ENCODE peak calls at places on chromosome 12, in six cellular contexts. One of them, this sample, is unnamed.

GRCh38 chr12:87801860-87802720 is 227.1 kb downstream of the C12orf50 start:
- DNase-seq in A549: peak; percentile 57
- DNase-seq in GM12878: no peak
- DNase-seq in HepG2: no peak
- DNase-seq in NB4: no peak
- DNase-seq in K562: no peak
- DNase-seq in this sample: peak; percentile 76

GRCh38 chr12:12443482-12443881 is 86.6 kb downstream of the BORCS5 start:
- DNase-seq in A549: no peak
- DNase-seq in GM12878: no peak
- DNase-seq in HepG2: no peak
- DNase-seq in NB4: no peak
- DNase-seq in K562: no peak
- DNase-seq in this sample: peak; percentile 85

GRCh38 chr12:70719084-70719483 is 81.9 kb upstream of the PTPRB start:
- DNase-seq in A549: no peak
- DNase-seq in GM12878: no peak
- DNase-seq in HepG2: no peak
- DNase-seq in NB4: no peak
- DNase-seq in K562: no peak
- DNase-seq in this sample: peak; percentile 78

GRCh38 chr12:89695100-89695499 is 13.5 kb downstream of the ATP2B1 start:
- DNase-seq in A549: no peak
- DNase-seq in GM12878: no peak
- DNase-seq in HepG2: no peak
- DNase-seq in NB4: no peak
- DNase-seq in K562: no peak
- DNase-seq in this sample: peak; percentile 38

GRCh38 chr12:31773223-31773750 is 44.5 kb upstream of the AMN1 start:
- DNase-seq in A549: peak; percentile 64
- DNase-seq in GM12878: no peak
- DNase-seq in HepG2: peak; percentile 88
- DNase-seq in NB4: no peak
- DNase-seq in K562: no peak
- DNase-seq in this sample: no peak

GRCh38 chr12:38689704-38690103 is 215.7 kb downstream of the CPNE8 start:
- DNase-seq in A549: no peak
- DNase-seq in GM12878: no peak
- DNase-seq in HepG2: no peak
- DNase-seq in NB4: no peak
- DNase-seq in K562: no peak
- DNase-seq in this sample: no peak

GRCh38 chr12:113194971-113195391 is 9.5 kb downstream of the RITA1 start:
- DNase-seq in A549: no peak
- DNase-seq in GM12878: no peak
- DNase-seq in HepG2: no peak
- DNase-seq in NB4: no peak
- DNase-seq in K562: peak; percentile 16
- DNase-seq in this sample: no peak

GRCh38 chr12:31896514-31897039 is 62.6 kb upstream of the RESF1 start:
- DNase-seq in A549: no peak
- DNase-seq in GM12878: peak; percentile 99
- DNase-seq in HepG2: no peak
- DNase-seq in NB4: peak; percentile 96
- DNase-seq in K562: peak; percentile 42
- DNase-seq in this sample: peak; percentile 91

GRCh38 chr12:65779091-65779642 is 45.1 kb upstream of the HMGA2 start:
- DNase-seq in A549: peak; percentile 63
- DNase-seq in GM12878: no peak
- DNase-seq in HepG2: no peak
- DNase-seq in NB4: no peak
- DNase-seq in K562: no peak
- DNase-seq in this sample: peak; percentile 51

GRCh38 chr12:570237-570925 is 92.9 kb downstream of the NINJ2 start:
- DNase-seq in A549: peak; percentile 93
- DNase-seq in GM12878: no peak
- DNase-seq in HepG2: peak; percentile 77
- DNase-seq in NB4: no peak
- DNase-seq in K562: peak; percentile 73
- DNase-seq in this sample: peak; percentile 72

GRCh38 chr12:131065279-131065678 is 111.6 kb downstream of the ADGRD1 start:
- DNase-seq in A549: no peak
- DNase-seq in GM12878: no peak
- DNase-seq in HepG2: no peak
- DNase-seq in NB4: no peak
- DNase-seq in K562: no peak
- DNase-seq in this sample: no peak

GRCh38 chr12:53076461-53076860 is 2.7 kb downstream of the SPRYD3 start:
- DNase-seq in A549: no peak
- DNase-seq in GM12878: no peak
- DNase-seq in HepG2: no peak
- DNase-seq in NB4: no peak
- DNase-seq in K562: no peak
- DNase-seq in this sample: no peak

GRCh38 chr12:122841544-122842321 is 6.5 kb downstream of the HIP1R start:
- DNase-seq in A549: no peak
- DNase-seq in GM12878: no peak
- DNase-seq in HepG2: peak; percentile 66
- DNase-seq in NB4: no peak
- DNase-seq in K562: no peak
- DNase-seq in this sample: no peak

GRCh38 chr12:129615001-129615400 is 288.8 kb downstream of the TMEM132D start:
- DNase-seq in A549: no peak
- DNase-seq in GM12878: no peak
- DNase-seq in HepG2: no peak
- DNase-seq in NB4: no peak
- DNase-seq in K562: no peak
- DNase-seq in this sample: no peak

GRCh38 chr12:20415013-20415412 is 46.7 kb downstream of the PDE3A start:
- DNase-seq in A549: no peak
- DNase-seq in GM12878: no peak
- DNase-seq in HepG2: no peak
- DNase-seq in NB4: no peak
- DNase-seq in K562: no peak
- DNase-seq in this sample: peak; percentile 92

GRCh38 chr12:113463746-113464743 is 7.6 kb downstream of the LHX5 start:
- DNase-seq in A549: peak; percentile 51
- DNase-seq in GM12878: no peak
- DNase-seq in HepG2: no peak
- DNase-seq in NB4: no peak
- DNase-seq in K562: no peak
- DNase-seq in this sample: no peak

GRCh38 chr12:42119085-42119633 is 25.5 kb downstream of the GXYLT1 start:
- DNase-seq in A549: no peak
- DNase-seq in GM12878: no peak
- DNase-seq in HepG2: no peak
- DNase-seq in NB4: no peak
- DNase-seq in K562: no peak
- DNase-seq in this sample: peak; percentile 44

GRCh38 chr12:5785601-5786000 is 159.5 kb downstream of the ANO2 start:
- DNase-seq in A549: no peak
- DNase-seq in GM12878: no peak
- DNase-seq in HepG2: no peak
- DNase-seq in NB4: no peak
- DNase-seq in K562: no peak
- DNase-seq in this sample: no peak

GRCh38 chr12:124523071-124523470 is 44.3 kb downstream of the NCOR2 start:
- DNase-seq in A549: no peak
- DNase-seq in GM12878: no peak
- DNase-seq in HepG2: no peak
- DNase-seq in NB4: no peak
- DNase-seq in K562: no peak
- DNase-seq in this sample: peak; percentile 36

GRCh38 chr12:116339062-116339461 is 61.6 kb upstream of the MED13L start:
- DNase-seq in A549: no peak
- DNase-seq in GM12878: no peak
- DNase-seq in HepG2: no peak
- DNase-seq in NB4: peak; percentile 47
- DNase-seq in K562: no peak
- DNase-seq in this sample: no peak

GRCh38 chr12:98516184-98516873 is 939 bp downstream of the TMPO start:
- DNase-seq in A549: peak; percentile 95
- DNase-seq in GM12878: peak; percentile 79
- DNase-seq in HepG2: peak; percentile 88
- DNase-seq in NB4: peak; percentile 99
- DNase-seq in K562: no peak
- DNase-seq in this sample: peak; percentile 78

GRCh38 chr12:13839937-13840336 is 141.5 kb downstream of the GRIN2B start:
- DNase-seq in A549: no peak
- DNase-seq in GM12878: no peak
- DNase-seq in HepG2: no peak
- DNase-seq in NB4: no peak
- DNase-seq in K562: no peak
- DNase-seq in this sample: no peak

GRCh38 chr12:101828463-101829196 is 2.1 kb downstream of the GNPTAB start:
- DNase-seq in A549: no peak
- DNase-seq in GM12878: no peak
- DNase-seq in HepG2: no peak
- DNase-seq in NB4: no peak
- DNase-seq in K562: no peak
- DNase-seq in this sample: no peak

GRCh38 chr12:116324684-116325664 is 47.5 kb upstream of the MED13L start:
- DNase-seq in A549: no peak
- DNase-seq in GM12878: no peak
- DNase-seq in HepG2: no peak
- DNase-seq in NB4: peak; percentile 79
- DNase-seq in K562: no peak
- DNase-seq in this sample: no peak

GRCh38 chr12:7972734-7973488 is 36.9 kb upstream of the SLC2A3 start:
- DNase-seq in A549: no peak
- DNase-seq in GM12878: no peak
- DNase-seq in HepG2: no peak
- DNase-seq in NB4: no peak
- DNase-seq in K562: no peak
- DNase-seq in this sample: no peak

GRCh38 chr12:41907036-41907435 is 237.6 kb downstream of the GXYLT1 start:
- DNase-seq in A549: no peak
- DNase-seq in GM12878: no peak
- DNase-seq in HepG2: no peak
- DNase-seq in NB4: no peak
- DNase-seq in K562: no peak
- DNase-seq in this sample: no peak

GRCh38 chr12:116614194-116614885 is 55.2 kb downstream of the MAP1LC3B2 start:
- DNase-seq in A549: no peak
- DNase-seq in GM12878: no peak
- DNase-seq in HepG2: no peak
- DNase-seq in NB4: no peak
- DNase-seq in K562: no peak
- DNase-seq in this sample: no peak

DNA sequence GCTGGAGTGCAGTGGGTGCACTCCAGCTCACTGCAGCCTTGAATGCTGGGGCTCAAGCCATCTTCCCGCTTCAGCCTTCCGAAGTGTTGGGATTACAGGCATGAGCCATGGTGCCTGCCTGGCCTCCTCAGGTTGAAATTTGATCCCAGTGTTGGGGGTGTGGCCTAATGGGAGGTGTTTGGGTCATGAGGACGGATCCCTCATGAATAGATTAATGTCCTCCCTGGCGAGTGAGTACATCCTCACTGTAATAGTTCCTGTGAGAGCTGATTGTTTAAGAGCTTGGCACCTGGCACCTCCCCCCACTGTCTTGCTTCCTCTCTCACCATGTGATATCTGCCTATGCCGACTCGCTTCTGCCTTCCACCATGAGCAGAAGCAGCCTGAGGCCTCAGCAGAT is 84.7 kb downstream of the TSPAN9 start:
- DNase-seq in A549: no peak
- DNase-seq in GM12878: no peak
- DNase-seq in HepG2: peak; percentile 15
- DNase-seq in NB4: no peak
- DNase-seq in K562: no peak
- DNase-seq in this sample: no peak
- TF ChIP-seq MYC in A549: no peak
- TF ChIP-seq MYC in GM12878: no peak
- TF ChIP-seq MYC in HepG2: no peak
- TF ChIP-seq MYC in NB4: no peak
- TF ChIP-seq MYC in K562: no peak
- TF ChIP-seq MYC in this sample: no peak

GRCh38 chr12:105076098-105076497 is 8.2 kb downstream of the ALDH1L2 start:
- DNase-seq in A549: no peak
- DNase-seq in GM12878: no peak
- DNase-seq in HepG2: no peak
- DNase-seq in NB4: no peak
- DNase-seq in K562: no peak
- DNase-seq in this sample: no peak
- TF ChIP-seq MYC in A549: no peak
- TF ChIP-seq MYC in GM12878: no peak
- TF ChIP-seq MYC in HepG2: no peak
- TF ChIP-seq MYC in NB4: no peak
- TF ChIP-seq MYC in K562: no peak
- TF ChIP-seq MYC in this sample: no peak

GRCh38 chr12:49138999-49139398 is 7.8 kb upstream of the TUBA1B start:
- DNase-seq in A549: no peak
- DNase-seq in GM12878: no peak
- DNase-seq in HepG2: no peak
- DNase-seq in NB4: no peak
- DNase-seq in K562: no peak
- DNase-seq in this sample: no peak
- TF ChIP-seq MYC in A549: no peak
- TF ChIP-seq MYC in GM12878: no peak
- TF ChIP-seq MYC in HepG2: no peak
- TF ChIP-seq MYC in NB4: no peak
- TF ChIP-seq MYC in K562: no peak
- TF ChIP-seq MYC in this sample: no peak

GRCh38 chr12:82866946-82867345 is 180.2 kb downstream of the TMTC2 start:
- DNase-seq in A549: no peak
- DNase-seq in GM12878: no peak
- DNase-seq in HepG2: no peak
- DNase-seq in NB4: no peak
- DNase-seq in K562: no peak
- DNase-seq in this sample: no peak
- TF ChIP-seq MYC in A549: no peak
- TF ChIP-seq MYC in GM12878: no peak
- TF ChIP-seq MYC in HepG2: no peak
- TF ChIP-seq MYC in NB4: no peak
- TF ChIP-seq MYC in K562: no peak
- TF ChIP-seq MYC in this sample: no peak